ENCODE peak calls at places on chromosomes 7 and 10, in four cellular contexts. M is C1 segment of cervical spinal cord; Q is activated naive CD4-positive, alpha-beta T cell treated with anti-CD3 and anti-CD28 coated beads, Interleukin-2, amount 50 U/mL, for 72 hours; F is activated T-helper 1 cell treated with Interleukin-2 at 50 U/mL for 16 hours. Y is an unnamed sample.

GRCh38 chr10:132421377-132422168 is 24.6 kb downstream of the PWWP2B start:
- DNase-seq in F (no peak), Q (no peak), M (no peak), Y (no peak)

GRCh38 chr7:1422512-1423265 is 36.6 kb downstream of the MICALL2 start:
- DNase-seq in F (no peak), M (no peak), Q (no peak), Y (no peak)

GRCh38 chr10:96991313-96991841 is 159.3 kb downstream of the LCOR start:
- DNase-seq in F (no peak), M (no peak), Q (no peak), Y (peak)

GRCh38 chr7:36406156-36406555 is 16.5 kb downstream of the ANLN start:
- DNase-seq in Q (no peak), M (no peak), F (no peak), Y (peak)

GRCh38 chr10:120041807-120042545 is 149.4 kb downstream of the SEC23IP start:
- DNase-seq in F (no peak), Q (no peak), M (no peak), Y (no peak)

GRCh38 chr7:44189993-44190872 is 994 bp upstream of the GCK start:
- DNase-seq in F (no peak), Q (no peak), M (no peak), Y (no peak)

GRCh38 chr10:29621161-29621560 is 13.6 kb downstream of the SVIL start:
- DNase-seq in F (no peak), Q (no peak), M (no peak), Y (no peak)

GRCh38 chr7:55158541-55158940 is 139.7 kb downstream of the EGFR start:
- DNase-seq in Q (no peak), M (no peak), F (no peak), Y (no peak)

GRCh38 chr10:25815999-25816768 is 117.8 kb upstream of the MYO3A start:
- DNase-seq in Q (no peak), F (no peak), M (no peak), Y (no peak)

GRCh38 chr7:50332241-50333176 is 28.0 kb downstream of the IKZF1 start:
- DNase-seq in M (no peak), F (no peak), Q (no peak), Y (no peak)